ENCODE peak calls at places on chromosomes 7 and 10, in seven cellular contexts. One of them, this sample, is unnamed.

GRCh38 chr10:117373848-117374505 is 1.3 kb downstream of the PDZD8 start:
- DNase-seq in spleen: peak; percentile 88
- DNase-seq in upper lobe of left lung: peak; percentile 78
- DNase-seq in HCT116: no peak
- DNase-seq in A549: peak; percentile 33
- DNase-seq in tibial nerve: no peak
- DNase-seq in IMR-90: peak; percentile 51
- DNase-seq in this sample: peak; percentile 83

GRCh38 chr7:466465-467191 is 53.0 kb downstream of the PDGFA start:
- DNase-seq in spleen: peak; percentile 17
- DNase-seq in upper lobe of left lung: no peak
- DNase-seq in tibial nerve: no peak
- DNase-seq in IMR-90: no peak
- DNase-seq in A549: no peak
- DNase-seq in HCT116: no peak
- DNase-seq in this sample: no peak

GRCh38 chr10:23556727-23557440 is 118.0 kb downstream of the OTUD1 start:
- DNase-seq in HCT116: no peak
- DNase-seq in upper lobe of left lung: no peak
- DNase-seq in tibial nerve: no peak
- DNase-seq in IMR-90: peak; percentile 5
- DNase-seq in spleen: no peak
- DNase-seq in A549: no peak
- DNase-seq in this sample: no peak

GRCh38 chr7:116165717-116166116 is 44.6 kb upstream of the TES start:
- DNase-seq in A549: no peak
- DNase-seq in spleen: no peak
- DNase-seq in HCT116: no peak
- DNase-seq in IMR-90: no peak
- DNase-seq in upper lobe of left lung: no peak
- DNase-seq in tibial nerve: no peak
- DNase-seq in this sample: no peak

GRCh38 chr7:18570890-18571478 is 75.4 kb downstream of the HDAC9 start:
- DNase-seq in IMR-90: peak; percentile 42
- DNase-seq in A549: peak; percentile 3
- DNase-seq in spleen: no peak
- DNase-seq in HCT116: peak; percentile 31
- DNase-seq in upper lobe of left lung: no peak
- DNase-seq in tibial nerve: no peak
- DNase-seq in this sample: no peak

GRCh38 chr7:30976381-30976780 is 12.6 kb downstream of the GHRHR start:
- DNase-seq in upper lobe of left lung: no peak
- DNase-seq in spleen: no peak
- DNase-seq in A549: no peak
- DNase-seq in tibial nerve: no peak
- DNase-seq in IMR-90: no peak
- DNase-seq in HCT116: no peak
- DNase-seq in this sample: no peak

GRCh38 chr7:138527746-138528223 is 67.7 kb downstream of the TRIM24 start:
- DNase-seq in IMR-90: no peak
- DNase-seq in upper lobe of left lung: no peak
- DNase-seq in tibial nerve: no peak
- DNase-seq in A549: no peak
- DNase-seq in spleen: no peak
- DNase-seq in HCT116: peak; percentile 31
- DNase-seq in this sample: peak; percentile 72

GRCh38 chr10:79585870-79586527 is 24.7 kb upstream of the SFTPA1 start:
- DNase-seq in upper lobe of left lung: peak; percentile 66
- DNase-seq in A549: no peak
- DNase-seq in tibial nerve: no peak
- DNase-seq in HCT116: no peak
- DNase-seq in IMR-90: no peak
- DNase-seq in spleen: no peak
- DNase-seq in this sample: no peak

GRCh38 chr7:133563196-133563707 is 310.4 kb downstream of the EXOC4 start:
- DNase-seq in upper lobe of left lung: no peak
- DNase-seq in IMR-90: no peak
- DNase-seq in tibial nerve: no peak
- DNase-seq in HCT116: no peak
- DNase-seq in A549: no peak
- DNase-seq in spleen: no peak
- DNase-seq in this sample: no peak

GRCh38 chr7:5699951-5700384 is 81.5 kb downstream of the RNF216 start:
- DNase-seq in upper lobe of left lung: no peak
- DNase-seq in spleen: no peak
- DNase-seq in HCT116: no peak
- DNase-seq in IMR-90: peak; percentile 41
- DNase-seq in tibial nerve: no peak
- DNase-seq in A549: no peak
- DNase-seq in this sample: no peak

GRCh38 chr10:78187371-78187770 is 153.7 kb downstream of the RPS24 start:
- DNase-seq in A549: no peak
- DNase-seq in spleen: peak; percentile 33
- DNase-seq in upper lobe of left lung: no peak
- DNase-seq in tibial nerve: no peak
- DNase-seq in IMR-90: no peak
- DNase-seq in HCT116: no peak
- DNase-seq in this sample: no peak

GRCh38 chr7:157772486-157773130 is 435.8 kb downstream of the DNAJB6 start:
- DNase-seq in spleen: peak; percentile 64
- DNase-seq in A549: no peak
- DNase-seq in HCT116: no peak
- DNase-seq in upper lobe of left lung: no peak
- DNase-seq in IMR-90: no peak
- DNase-seq in tibial nerve: no peak
- DNase-seq in this sample: no peak

GRCh38 chr10:11533328-11533781 is 78.1 kb downstream of the USP6NL start:
- DNase-seq in tibial nerve: no peak
- DNase-seq in A549: no peak
- DNase-seq in IMR-90: peak; percentile 33
- DNase-seq in upper lobe of left lung: no peak
- DNase-seq in spleen: no peak
- DNase-seq in HCT116: no peak
- DNase-seq in this sample: peak; percentile 21

GRCh38 chr7:86653919-86654659 is 10.4 kb downstream of the GRM3 start:
- DNase-seq in tibial nerve: no peak
- DNase-seq in HCT116: no peak
- DNase-seq in spleen: no peak
- DNase-seq in upper lobe of left lung: peak; percentile 32
- DNase-seq in A549: no peak
- DNase-seq in IMR-90: no peak
- DNase-seq in this sample: no peak

GRCh38 chr7:237385-237784 is 45.0 kb downstream of the FAM20C start:
- DNase-seq in IMR-90: no peak
- DNase-seq in upper lobe of left lung: no peak
- DNase-seq in spleen: no peak
- DNase-seq in tibial nerve: no peak
- DNase-seq in HCT116: no peak
- DNase-seq in A549: no peak
- DNase-seq in this sample: no peak

GRCh38 chr10:15472431-15473400 is 101.6 kb upstream of the FAM171A1 start:
- DNase-seq in spleen: no peak
- DNase-seq in A549: no peak
- DNase-seq in HCT116: no peak
- DNase-seq in tibial nerve: peak; percentile 16
- DNase-seq in upper lobe of left lung: no peak
- DNase-seq in IMR-90: peak; percentile 7
- DNase-seq in this sample: no peak

GRCh38 chr10:79001082-79001885 is 67.5 kb upstream of the ZMIZ1 start:
- DNase-seq in IMR-90: peak; percentile 50
- DNase-seq in upper lobe of left lung: no peak
- DNase-seq in tibial nerve: no peak
- DNase-seq in spleen: no peak
- DNase-seq in HCT116: no peak
- DNase-seq in A549: no peak
- DNase-seq in this sample: no peak

DNA sequence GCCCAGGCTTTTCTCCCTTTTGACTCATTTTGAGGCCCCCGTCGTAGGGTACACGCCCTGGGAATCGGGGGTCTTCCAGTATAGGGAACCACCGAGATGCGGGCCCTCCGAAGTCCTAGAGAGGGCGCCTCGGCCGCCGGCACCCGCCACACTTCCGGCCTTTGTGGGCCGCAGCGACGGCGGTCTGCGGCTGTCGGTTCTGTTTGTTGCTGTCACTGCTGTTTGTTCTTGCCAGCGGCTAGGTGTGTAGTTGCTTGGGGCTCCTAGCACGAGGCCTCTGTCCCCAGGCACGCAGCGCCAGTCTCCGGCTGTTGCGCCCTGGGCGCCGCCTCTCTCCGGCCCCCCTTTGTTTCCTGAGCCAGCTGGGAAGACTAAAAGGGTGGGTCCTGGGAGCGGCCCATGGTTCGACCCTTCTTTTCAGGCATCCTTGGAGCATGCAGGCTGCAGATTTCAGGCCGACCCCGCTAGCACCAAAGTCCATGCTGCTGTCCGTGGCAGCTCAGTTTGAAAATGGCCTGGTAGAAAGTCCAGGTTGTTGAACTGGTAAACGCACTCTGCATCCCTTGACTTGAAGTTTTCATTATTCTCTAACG is 17.8 kb upstream of the ZKSCAN1 start:
- DNase-seq in spleen: peak; percentile 93
- DNase-seq in HCT116: no peak
- DNase-seq in A549: no peak
- DNase-seq in upper lobe of left lung: peak; percentile 66
- DNase-seq in tibial nerve: no peak
- DNase-seq in IMR-90: no peak
- DNase-seq in this sample: peak; percentile 67
- TF ChIP-seq POLR2A in spleen: no peak
- TF ChIP-seq POLR2A in HCT116: no peak
- TF ChIP-seq POLR2A in A549: no peak
- TF ChIP-seq POLR2A in upper lobe of left lung: peak; percentile 55
- TF ChIP-seq POLR2A in tibial nerve: no peak
- TF ChIP-seq POLR2A in IMR-90: no peak
- TF ChIP-seq POLR2A in this sample: peak; percentile 49

GRCh38 chr7:24715661-24716479 is 41.4 kb downstream of the GSDME start:
- DNase-seq in tibial nerve: no peak
- DNase-seq in HCT116: peak; percentile 22
- DNase-seq in IMR-90: peak; percentile 66
- DNase-seq in A549: peak; percentile 53
- DNase-seq in upper lobe of left lung: no peak
- DNase-seq in spleen: peak; percentile 70
- DNase-seq in this sample: peak; percentile 29
- TF ChIP-seq POLR2A in tibial nerve: no peak
- TF ChIP-seq POLR2A in HCT116: no peak
- TF ChIP-seq POLR2A in IMR-90: no peak
- TF ChIP-seq POLR2A in A549: no peak
- TF ChIP-seq POLR2A in upper lobe of left lung: no peak
- TF ChIP-seq POLR2A in spleen: no peak
- TF ChIP-seq POLR2A in this sample: no peak

GRCh38 chr7:2233876-2234275 is 1.1 kb upstream of the MAD1L1 start:
- DNase-seq in tibial nerve: no peak
- DNase-seq in spleen: no peak
- DNase-seq in upper lobe of left lung: no peak
- DNase-seq in HCT116: no peak
- DNase-seq in IMR-90: peak; percentile 39
- DNase-seq in A549: no peak
- DNase-seq in this sample: no peak

GRCh38 chr7:2239242-2239641 is 2.8 kb downstream of the MRM2 start:
- DNase-seq in HCT116: no peak
- DNase-seq in spleen: no peak
- DNase-seq in upper lobe of left lung: no peak
- DNase-seq in A549: no peak
- DNase-seq in IMR-90: no peak
- DNase-seq in tibial nerve: no peak
- DNase-seq in this sample: no peak

GRCh38 chr7:2232766-2233520 is at the start of gene MAD1L1:
- DNase-seq in tibial nerve: peak; percentile 85
- DNase-seq in IMR-90: peak; percentile 88
- DNase-seq in spleen: peak; percentile 98
- DNase-seq in A549: peak; percentile 87
- DNase-seq in HCT116: peak; percentile 81
- DNase-seq in upper lobe of left lung: peak; percentile 86
- DNase-seq in this sample: peak; percentile 92

GRCh38 chr7:2231992-2232765 is 566 bp downstream of the MAD1L1 start:
- DNase-seq in HCT116: no peak
- DNase-seq in A549: no peak
- DNase-seq in tibial nerve: no peak
- DNase-seq in IMR-90: no peak
- DNase-seq in spleen: peak; percentile 87
- DNase-seq in upper lobe of left lung: no peak
- DNase-seq in this sample: peak; percentile 57

GRCh38 chr7:2237109-2237602 is 4.4 kb upstream of the MAD1L1 start:
- DNase-seq in spleen: peak; percentile 90
- DNase-seq in A549: no peak
- DNase-seq in HCT116: no peak
- DNase-seq in IMR-90: no peak
- DNase-seq in upper lobe of left lung: peak; percentile 93
- DNase-seq in tibial nerve: no peak
- DNase-seq in this sample: no peak
- TF ChIP-seq POLR2A in spleen: peak; percentile 48
- TF ChIP-seq POLR2A in A549: no peak
- TF ChIP-seq POLR2A in HCT116: no peak
- TF ChIP-seq POLR2A in IMR-90: no peak
- TF ChIP-seq POLR2A in upper lobe of left lung: peak; percentile 53
- TF ChIP-seq POLR2A in tibial nerve: no peak
- TF ChIP-seq POLR2A in this sample: no peak

GRCh38 chr10:121928528-121928884 is 675 bp upstream of the ATE1 start:
- DNase-seq in spleen: no peak
- DNase-seq in IMR-90: peak; percentile 23
- DNase-seq in HCT116: no peak
- DNase-seq in A549: no peak
- DNase-seq in upper lobe of left lung: peak; percentile 29
- DNase-seq in tibial nerve: no peak
- DNase-seq in this sample: no peak

GRCh38 chr10:121927841-121928527 is at the start of gene ATE1:
- DNase-seq in tibial nerve: peak; percentile 80
- DNase-seq in upper lobe of left lung: peak; percentile 92
- DNase-seq in A549: peak; percentile 72
- DNase-seq in spleen: peak; percentile 97
- DNase-seq in HCT116: peak; percentile 88
- DNase-seq in IMR-90: peak; percentile 88
- DNase-seq in this sample: peak; percentile 86

GRCh38 chr10:121926157-121926556 is 1.7 kb downstream of the ATE1 start:
- DNase-seq in upper lobe of left lung: no peak
- DNase-seq in A549: no peak
- DNase-seq in HCT116: no peak
- DNase-seq in tibial nerve: no peak
- DNase-seq in spleen: no peak
- DNase-seq in IMR-90: no peak
- DNase-seq in this sample: no peak

GRCh38 chr10:121926669-121927360 is 1.0 kb downstream of the ATE1 start:
- DNase-seq in IMR-90: no peak
- DNase-seq in tibial nerve: no peak
- DNase-seq in HCT116: no peak
- DNase-seq in spleen: no peak
- DNase-seq in A549: peak; percentile 31
- DNase-seq in upper lobe of left lung: no peak
- DNase-seq in this sample: peak; percentile 73

DNA sequence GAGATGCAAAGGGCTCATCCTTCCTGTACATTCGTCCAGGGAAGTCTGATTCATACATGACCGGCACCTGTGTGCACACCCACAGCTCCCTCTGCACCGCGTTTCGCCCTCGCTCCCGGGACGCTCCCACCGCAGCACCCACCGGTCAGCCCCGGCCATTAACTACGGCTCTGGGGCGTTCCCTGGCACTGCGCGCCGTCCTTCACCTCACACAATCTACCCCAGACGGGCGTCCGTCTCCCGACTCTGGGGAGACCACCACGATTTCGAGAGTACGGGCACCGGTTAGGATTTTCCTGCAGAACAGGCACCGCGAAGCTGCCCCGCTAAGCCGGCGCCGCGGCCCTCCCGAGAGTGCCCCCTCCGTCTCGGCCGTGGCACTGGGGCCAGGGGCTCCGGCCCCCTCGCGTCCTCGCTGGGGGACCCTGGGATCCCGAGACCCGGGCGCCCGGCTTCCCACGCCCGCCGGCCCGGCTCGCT is 430 bp downstream of the ATE1 start:
- DNase-seq in IMR-90: peak; percentile 43
- DNase-seq in HCT116: peak; percentile 31
- DNase-seq in upper lobe of left lung: peak; percentile 57
- DNase-seq in tibial nerve: no peak
- DNase-seq in spleen: no peak
- DNase-seq in A549: peak; percentile 77
- DNase-seq in this sample: peak; percentile 66
- TF ChIP-seq POLR2A in IMR-90: no peak
- TF ChIP-seq POLR2A in HCT116: no peak
- TF ChIP-seq POLR2A in upper lobe of left lung: no peak
- TF ChIP-seq POLR2A in tibial nerve: no peak
- TF ChIP-seq POLR2A in spleen: no peak
- TF ChIP-seq POLR2A in A549: no peak
- TF ChIP-seq POLR2A in this sample: no peak

This sample was measured in erythroblast.